ENCODE peak calls at places on chromosomes 3 and 15, in six cellular contexts. T, I, Q, V, X and R are unnamed samples.

GRCh38 chr3:186599785-186600166 is 13.1 kb upstream of the AHSG start:
- DNase-seq in I (no peak), Q (no peak), T (no peak), X (no peak), V (no peak), R (no peak)

GRCh38 chr3:180250172-180250571 is 213.4 kb upstream of the PEX5L start:
- DNase-seq in T (no peak), I (no peak), X (no peak), V (no peak), Q (no peak), R (no peak)

GRCh38 chr3:10548997-10549396 is 43.6 kb upstream of the ATP2B2 start:
- DNase-seq in V (no peak), T (no peak), X (no peak), Q (no peak), I (no peak), R (peak)

GRCh38 chr15:86661580-86661979 is 581.9 kb downstream of the AGBL1 start:
- DNase-seq in X (no peak), V (no peak), I (no peak), Q (no peak), T (no peak), R (no peak)

GRCh38 chr15:101244039-101244781 is 7.6 kb downstream of the CHSY1 start:
- DNase-seq in I (no peak), V (no peak), Q (no peak), T (no peak), X (no peak), R (no peak)

GRCh38 chr3:14599488-14599887 is 52.1 kb upstream of the CCDC174 start:
- DNase-seq in T (no peak), I (no peak), V (no peak), X (no peak), Q (no peak), R (no peak)

GRCh38 chr15:41958002-41958420 is 14.3 kb downstream of the EHD4 start:
- DNase-seq in Q (no peak), X (no peak), T (no peak), V (no peak), I (no peak), R (no peak)

GRCh38 chr3:105899528-105899927 is 30.7 kb upstream of the CBLB start:
- DNase-seq in X (peak), Q (no peak), V (no peak), T (no peak), I (no peak), R (peak)

GRCh38 chr15:39684215-39684614 is 98.4 kb downstream of the FSIP1 start:
- DNase-seq in X (no peak), Q (no peak), V (no peak), I (no peak), T (no peak), R (peak)

GRCh38 chr15:80615783-80616391 is 79.2 kb upstream of the ABHD17C start:
- DNase-seq in Q (no peak), I (peak), X (no peak), T (peak), V (no peak), R (peak)

GRCh38 chr15:52010633-52011595 is 8.1 kb upstream of the MAPK6 start:
- DNase-seq in I (no peak), Q (no peak), V (no peak), T (no peak), X (no peak), R (peak)

GRCh38 chr15:84112025-84112424 is 123.5 kb upstream of the GOLGA6L4 start:
- DNase-seq in I (no peak), Q (no peak), V (no peak), T (no peak), X (peak), R (peak)

GRCh38 chr3:179995406-179995805 is 41.3 kb downstream of the PEX5L start:
- DNase-seq in I (no peak), X (no peak), V (no peak), T (no peak), Q (no peak), R (no peak)

GRCh38 chr3:14143826-14144225 is 19.0 kb downstream of the TMEM43 start:
- DNase-seq in X (peak), T (peak), I (no peak), Q (no peak), V (no peak), R (peak)

GRCh38 chr15:90701048-90701447 is 16.1 kb upstream of the BLM start:
- DNase-seq in Q (no peak), V (no peak), I (no peak), T (no peak), X (no peak), R (no peak)

GRCh38 chr15:75718326-75718725 is 5.7 kb upstream of the CSPG4 start:
- DNase-seq in T (no peak), Q (no peak), I (no peak), X (no peak), V (no peak), R (peak)

GRCh38 chr3:66038726-66039589 is at the start of gene MAGI1:
- DNase-seq in I (peak), V (peak), T (peak), Q (no peak), X (peak), R (peak)

GRCh38 chr3:188834349-188834748 is 337.4 kb upstream of the TPRG1 start:
- DNase-seq in T (no peak), X (no peak), I (no peak), V (no peak), Q (no peak), R (no peak)

GRCh38 chr15:44782516-44782915 is 46.2 kb downstream of the TRIM69 start:
- DNase-seq in V (no peak), X (no peak), Q (no peak), I (no peak), T (no peak), R (peak)

GRCh38 chr3:11037241-11037873 is 44.8 kb downstream of the SLC6A1 start:
- DNase-seq in I (no peak), X (no peak), T (no peak), Q (no peak), V (no peak), R (no peak)

GRCh38 chr15:39391230-39391629 is 189.6 kb upstream of the THBS1 start:
- DNase-seq in V (no peak), X (no peak), T (no peak), I (no peak), Q (no peak), R (peak)

GRCh38 chr3:9497821-9498565 is 55.6 kb downstream of the LHFPL4 start:
- DNase-seq in V (no peak), Q (no peak), T (no peak), I (no peak), X (peak), R (peak)

GRCh38 chr3:45914362-45915077 is 28.2 kb downstream of the CCR9 start:
- DNase-seq in T (no peak), I (no peak), X (no peak), Q (no peak), V (no peak), R (no peak)

GRCh38 chr15:41115088-41115651 is 910 bp downstream of the INO80 start:
- DNase-seq in T (no peak), Q (no peak), V (no peak), I (no peak), X (no peak), R (peak)

GRCh38 chr3:81554348-81554747 is 207.1 kb downstream of the GBE1 start:
- DNase-seq in Q (no peak), V (no peak), X (no peak), I (no peak), T (no peak), R (peak)

GRCh38 chr15:29182590-29182989 is 87.0 kb downstream of the NSMCE3 start:
- DNase-seq in I (no peak), T (no peak), V (no peak), Q (no peak), X (no peak), R (no peak)

GRCh38 chr3:33039628-33040027 is 57.3 kb downstream of the GLB1 start:
- DNase-seq in T (no peak), V (no peak), Q (no peak), X (no peak), I (no peak), R (no peak)

GRCh38 chr15:70252056-70252935 is 154.6 kb upstream of the TLE3 start:
- DNase-seq in X (no peak), V (no peak), I (peak), T (peak), Q (no peak), R (no peak)

GRCh38 chr3:21755896-21756295 is 4.9 kb upstream of the ZNF385D start:
- DNase-seq in I (no peak), V (no peak), T (no peak), X (no peak), Q (no peak), R (no peak)

GRCh38 chr15:48766196-48766595 is 44.7 kb downstream of the CEP152 start:
- DNase-seq in T (no peak), I (no peak), Q (no peak), V (no peak), X (no peak), R (peak)

GRCh38 chr3:181635141-181635540 is 76.6 kb upstream of the SOX2 start:
- DNase-seq in T (no peak), X (no peak), Q (no peak), I (no peak), V (no peak), R (no peak)